ENCODE peak calls at places on chromosome 20, in six cellular contexts. W, Y, O, K, V and A are unnamed samples.

GRCh38 chr20:39249798-39250197 is 287.7 kb downstream of the DHX35 start:
- ATAC-seq in W (no peak), K (no peak), O (no peak), V (no peak), Y (no peak), A (no peak)

GRCh38 chr20:56453347-56453746 is 15.1 kb upstream of the RTF2 start:
- ATAC-seq in O (no peak), V (no peak), W (no peak), K (no peak), Y (no peak), A (no peak)

GRCh38 chr20:53923745-53924369 is 146.5 kb downstream of the BCAS1 start:
- ATAC-seq in O (no peak), W (no peak), K (no peak), Y (no peak), V (no peak), A (no peak)

GRCh38 chr20:30892704-30893345 is 364.6 kb upstream of the DEFB115 start:
- ATAC-seq in K (no peak), Y (no peak), V (no peak), W (no peak), O (no peak), A (no peak)

GRCh38 chr20:38631155-38632022 is 29.8 kb downstream of the ARHGAP40 start:
- ATAC-seq in O (no peak), V (no peak), W (no peak), K (no peak), Y (no peak), A (no peak)

GRCh38 chr20:64188071-64188470 is 23.8 kb downstream of the MYT1 start:
- ATAC-seq in Y (no peak), O (no peak), W (no peak), V (no peak), K (no peak), A (no peak)

GRCh38 chr20:43404880-43405279 is 52.8 kb upstream of the SRSF6 start:
- ATAC-seq in Y (no peak), V (no peak), O (no peak), W (no peak), K (peak), A (no peak)

GRCh38 chr20:47860049-47860830 is 75.0 kb upstream of the SULF2 start:
- ATAC-seq in O (no peak), V (no peak), Y (no peak), W (no peak), K (no peak), A (no peak)

GRCh38 chr20:35237486-35237885 is 11.0 kb downstream of the MMP24 start:
- ATAC-seq in O (no peak), Y (no peak), W (no peak), V (no peak), K (no peak), A (no peak)

GRCh38 chr20:32582659-32583580 is 2.2 kb downstream of the NOL4L start:
- ATAC-seq in V (no peak), K (peak), W (no peak), O (no peak), Y (no peak), A (peak)

GRCh38 chr20:8408587-8409307 is 276.7 kb downstream of the PLCB1 start:
- ATAC-seq in Y (no peak), W (no peak), V (no peak), K (no peak), O (no peak), A (no peak)

GRCh38 chr20:63320041-63320511 is 27.1 kb downstream of the COL20A1 start:
- ATAC-seq in O (no peak), V (no peak), W (no peak), K (no peak), Y (no peak), A (no peak)

GRCh38 chr20:461254-462198 is 807 bp downstream of the TBC1D20 start:
- ATAC-seq in Y (no peak), V (peak), O (peak), K (peak), W (peak), A (peak)

GRCh38 chr20:16803965-16804792 is 56.0 kb downstream of the OTOR start:
- ATAC-seq in O (no peak), W (no peak), Y (no peak), V (peak), K (peak), A (no peak)

GRCh38 chr20:59455392-59456341 is 148.7 kb upstream of the PHACTR3 start:
- ATAC-seq in K (peak), O (no peak), Y (no peak), W (no peak), V (peak), A (peak)

GRCh38 chr20:49446808-49447207 is 35.7 kb downstream of the KCNB1 start:
- ATAC-seq in V (no peak), K (peak), O (no peak), W (no peak), Y (peak), A (peak)

GRCh38 chr20:16587066-16587465 is 13.8 kb upstream of the KIF16B start:
- ATAC-seq in O (no peak), K (no peak), Y (no peak), W (no peak), V (no peak), A (no peak)

GRCh38 chr20:36745234-36745926 is 510 bp downstream of the NDRG3 start:
- ATAC-seq in W (no peak), Y (peak), O (no peak), V (peak), K (peak), A (peak)

GRCh38 chr20:1764136-1765033 is 106.8 kb upstream of the SIRPG start:
- ATAC-seq in O (peak), K (peak), W (peak), V (peak), Y (peak), A (peak)

GRCh38 chr20:43187476-43188233 is 2.1 kb downstream of the PTPRT start:
- ATAC-seq in K (peak), O (no peak), Y (no peak), V (peak), W (no peak), A (no peak)